ENCODE peak calls at places on chromosomes 2 and 18, in five cellular contexts. B is AG04450, R is kidney, O is ascending aorta, X is B cell. T is an unnamed sample.
A peak's percentile ranks its signal among the peaks of the same experiment; 100 is the strongest.

GRCh38 chr2:151337643-151338042 is 19.7 kb upstream of the TNFAIP6 start:
- DNase-seq in B (no peak), R (no peak), O (no peak), X (no peak), T (no peak)

GRCh38 chr2:9630001-9630749 is 622 bp downstream of the YWHAQ start:
- DNase-seq in R (peak; percentile 92), X (peak; percentile 83), O (peak; percentile 87), B (no peak), T (peak; percentile 84)

GRCh38 chr18:68387246-68387645 is 327.7 kb downstream of the TMX3 start:
- DNase-seq in R (no peak), X (no peak), O (no peak), B (no peak), T (no peak)

GRCh38 chr2:53202063-53202462 is 565.5 kb upstream of the CHAC2 start:
- DNase-seq in X (no peak), O (no peak), R (no peak), B (peak; percentile 59), T (no peak)

GRCh38 chr2:232008907-232009638 is 47.6 kb downstream of the DIS3L2 start:
- DNase-seq in O (no peak), X (no peak), B (no peak), R (no peak), T (no peak)

GRCh38 chr2:22382439-22383169 is 1002.4 kb upstream of the KLHL29 start:
- DNase-seq in X (no peak), B (no peak), O (no peak), R (no peak), T (no peak)

GRCh38 chr2:109173311-109174171 is 44.5 kb downstream of the SH3RF3 start:
- DNase-seq in R (peak; percentile 89), X (no peak), B (peak; percentile 66), O (peak; percentile 97), T (no peak)

GRCh38 chr2:176702169-176702568 is 432.9 kb downstream of the MTX2 start:
- DNase-seq in O (no peak), R (no peak), B (no peak), X (no peak), T (no peak)

GRCh38 chr18:59502222-59502898 is 143.3 kb upstream of the LMAN1 start:
- DNase-seq in B (peak; percentile 85), X (no peak), O (no peak), R (no peak), T (no peak)

GRCh38 chr2:235762832-235763598 is 269.2 kb downstream of the AGAP1 start:
- DNase-seq in X (no peak), B (no peak), R (no peak), O (no peak), T (no peak)

GRCh38 chr2:79855264-79856006 is 342.6 kb downstream of the CTNNA2 start:
- DNase-seq in R (no peak), O (no peak), X (no peak), B (no peak), T (no peak)

GRCh38 chr2:177679611-177680530 is 287.3 kb downstream of the AGPS start:
- DNase-seq in X (no peak), O (no peak), B (no peak), R (no peak), T (no peak)

GRCh38 chr2:10283106-10284062 is 19.3 kb upstream of the HPCAL1 start:
- DNase-seq in B (no peak), O (no peak), R (peak; percentile 70), X (no peak), T (no peak)

GRCh38 chr2:149192425-149192824 is 138.0 kb upstream of the LYPD6 start:
- DNase-seq in X (no peak), B (no peak), O (no peak), R (no peak), T (no peak)

GRCh38 chr2:150222317-150222716 is 265.1 kb downstream of the RND3 start:
- DNase-seq in B (no peak), O (no peak), X (no peak), R (no peak), T (no peak)

GRCh38 chr18:8165095-8165494 is 444.1 kb upstream of the RAB12 start:
- DNase-seq in R (no peak), B (no peak), X (no peak), O (no peak), T (no peak)

GRCh38 chr2:147275943-147276342 is 568.9 kb upstream of the ACVR2A start:
- DNase-seq in X (no peak), O (no peak), B (no peak), R (no peak), T (no peak)

GRCh38 chr2:185921048-185921756 is 182.6 kb downstream of the FSIP2 start:
- DNase-seq in X (no peak), B (no peak), R (no peak), O (no peak), T (no peak)

GRCh38 chr18:26487437-26487836 is 60.9 kb downstream of the KCTD1 start:
- DNase-seq in O (no peak), R (no peak), B (no peak), X (no peak), T (peak; percentile 65)

DNA sequence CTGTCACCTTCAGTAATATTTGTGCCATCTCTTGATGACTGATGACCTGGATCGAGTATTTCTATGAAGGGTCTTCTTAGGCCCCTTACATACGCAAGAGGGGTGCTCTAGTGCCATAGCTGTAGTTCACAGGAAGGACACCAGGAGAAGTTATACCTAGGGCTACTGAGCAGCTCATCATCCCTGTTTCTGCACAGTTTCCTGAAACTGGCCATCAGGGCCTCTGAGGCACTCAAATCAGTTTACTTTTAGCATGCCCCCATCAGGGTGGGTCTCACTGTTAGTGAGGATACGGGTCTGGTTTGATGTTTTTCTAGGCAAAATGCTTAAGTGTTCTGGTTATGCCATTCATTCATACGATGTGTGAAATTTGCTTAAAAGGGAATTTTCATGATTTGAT is 20.0 kb upstream of the FBLN7 start:
- DNase-seq in O (no peak), R (no peak), B (no peak), X (no peak), T (no peak)
- TF ChIP-seq CTCF in O (no peak), R (no peak), B (peak; percentile 26), X (no peak), T (no peak)

GRCh38 chr2:214311031-214311533 is 99.8 kb upstream of the VWC2L start:
- DNase-seq in R (no peak), O (no peak), B (no peak), X (no peak), T (no peak)

GRCh38 chr2:214315324-214315723 is 95.5 kb upstream of the VWC2L start:
- DNase-seq in X (no peak), R (no peak), O (no peak), B (no peak), T (no peak)

GRCh38 chr2:214311931-214312749 is 98.7 kb upstream of the VWC2L start:
- DNase-seq in R (no peak), B (no peak), O (no peak), X (no peak), T (no peak)

GRCh38 chr2:214310319-214310718 is 100.5 kb upstream of the VWC2L start:
- DNase-seq in X (no peak), B (no peak), O (no peak), R (no peak), T (no peak)
- TF ChIP-seq CTCF in X (no peak), B (peak; percentile 30), O (no peak), R (no peak), T (peak; percentile 23)

DNA sequence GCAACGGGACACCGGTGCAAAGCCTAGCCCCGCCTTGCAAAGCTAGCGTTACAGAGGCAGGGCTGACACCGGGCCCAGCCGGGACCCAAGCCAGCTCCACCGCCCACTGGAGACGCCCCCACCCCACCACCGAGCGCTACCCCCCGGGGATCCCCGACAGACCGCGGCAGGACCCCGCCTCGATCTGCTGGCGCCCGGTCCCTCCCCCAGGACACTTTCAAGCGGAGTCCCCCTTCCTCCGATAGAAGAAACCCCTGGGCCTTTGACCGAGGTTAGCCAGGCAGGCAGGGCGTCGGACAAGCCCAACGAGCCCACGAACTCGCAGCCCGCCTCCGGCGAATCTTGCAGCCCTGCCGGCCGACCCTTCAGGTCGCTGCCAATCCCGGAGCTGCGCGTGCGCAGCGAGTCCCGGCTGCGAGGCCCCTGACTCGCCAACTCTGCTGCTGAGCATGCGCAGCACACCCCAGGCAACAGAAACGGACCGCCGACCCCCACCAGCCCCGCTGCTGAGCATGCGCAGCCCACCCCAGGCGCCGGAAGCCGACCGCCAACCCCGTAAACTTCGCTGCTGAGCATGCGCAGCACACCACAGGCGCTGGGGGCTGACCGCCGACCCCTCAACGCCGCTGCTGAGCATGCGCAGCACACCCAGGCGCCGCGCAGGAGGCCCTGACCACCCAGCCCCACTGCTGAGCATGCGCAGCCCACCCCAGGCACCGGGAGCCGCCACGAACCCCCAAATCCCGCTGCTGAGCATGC is 656 bp downstream of the ADI1 start:
- DNase-seq in B (peak; percentile 94), R (peak; percentile 100), X (peak; percentile 100), O (peak; percentile 98), T (peak; percentile 100)
- TF ChIP-seq CTCF in B (no peak), R (no peak), X (no peak), O (no peak), T (no peak)

GRCh38 chr18:56570971-56571370 is 67.4 kb downstream of the TXNL1 start:
- DNase-seq in O (no peak), R (no peak), X (no peak), B (no peak), T (no peak)

GRCh38 chr18:56576826-56577573 is 61.4 kb downstream of the TXNL1 start:
- DNase-seq in X (no peak), O (no peak), R (no peak), B (no peak), T (no peak)

GRCh38 chr18:56574827-56575226 is 63.6 kb downstream of the TXNL1 start:
- DNase-seq in X (no peak), R (no peak), O (no peak), B (no peak), T (no peak)

DNA sequence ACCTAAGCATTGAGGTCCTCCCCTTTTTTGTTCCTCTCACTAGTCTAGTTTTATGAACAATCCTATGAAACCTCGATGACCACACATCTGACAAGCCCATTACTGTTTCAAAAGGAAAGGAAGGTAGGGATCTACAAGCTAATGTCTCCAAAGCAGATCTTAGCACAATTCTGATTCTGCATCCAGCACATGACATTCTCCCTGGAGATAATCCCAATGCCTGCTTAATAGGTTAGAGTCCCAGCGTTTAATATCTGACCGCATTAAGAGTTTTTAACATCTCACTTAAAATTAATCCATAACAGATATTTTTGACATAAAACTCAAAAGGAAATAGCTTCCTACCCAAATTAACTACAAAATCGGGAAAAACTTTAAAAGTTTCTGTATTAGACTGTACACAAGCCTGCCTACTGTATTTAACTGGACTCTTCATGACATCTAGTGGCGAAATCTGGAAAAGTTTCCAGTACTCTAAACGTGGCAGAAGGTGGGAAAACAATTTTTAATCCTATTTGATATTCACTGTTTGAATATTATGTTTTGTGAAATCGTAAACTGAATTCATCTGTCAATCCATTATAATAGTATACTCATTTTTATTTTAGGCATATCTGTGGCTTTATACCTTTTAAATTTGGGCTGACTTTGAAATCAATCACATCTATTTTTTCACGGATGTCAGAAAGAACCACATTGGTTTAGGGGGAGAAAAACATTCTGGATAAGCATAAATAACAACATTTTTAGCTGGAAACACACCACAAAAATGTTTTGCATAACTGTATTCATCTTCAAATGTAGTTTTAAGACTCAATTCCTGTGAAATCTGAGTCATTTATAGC is 62.4 kb downstream of the TXNL1 start:
- DNase-seq in R (no peak), B (peak; percentile 34), X (peak; percentile 59), O (no peak), T (peak; percentile 64)
- TF ChIP-seq CTCF in R (peak; percentile 61), B (peak; percentile 70), X (peak; percentile 83), O (peak; percentile 53), T (peak; percentile 33)

GRCh38 chr2:70062270-70062669 is 25.0 kb upstream of the PCBP1 start:
- DNase-seq in B (no peak), O (no peak), R (no peak), X (no peak), T (no peak)
- TF ChIP-seq CTCF in B (no peak), O (no peak), R (no peak), X (no peak), T (no peak)

GRCh38 chr2:134365356-134365755 is 111.5 kb downstream of the MGAT5 start:
- DNase-seq in B (no peak), R (no peak), X (no peak), O (no peak), T (no peak)
- TF ChIP-seq CTCF in B (peak; percentile 17), R (no peak), X (no peak), O (no peak), T (no peak)